ENCODE peak calls at places on chromosomes 6 and 20, in four cellular contexts. R is kidney, Y is tibial nerve, G is cardiac fibroblast. B is an unnamed sample.

GRCh38 chr6:31558631-31559500 is 11.5 kb downstream of the NFKBIL1 start:
- DNase-seq in R (peak; percentile 59), Y (no peak), G (peak; percentile 58), B (no peak)

GRCh38 chr20:63011798-63012197 is 5.0 kb upstream of the BHLHE23 start:
- DNase-seq in R (no peak), Y (no peak), G (no peak), B (no peak)

GRCh38 chr20:7926767-7927166 is 13.5 kb downstream of the HAO1 start:
- DNase-seq in R (no peak), Y (no peak), G (peak; percentile 78), B (no peak)

GRCh38 chr6:29553268-29554057 is 6.1 kb downstream of the UBD start:
- DNase-seq in R (peak; percentile 90), Y (no peak), G (peak; percentile 68), B (peak; percentile 8)

GRCh38 chr6:138752017-138752416 is 21.6 kb upstream of the CCDC28A start:
- DNase-seq in R (no peak), Y (no peak), G (no peak), B (no peak)

GRCh38 chr6:170360476-170360875 is 53.9 kb downstream of the FAM120B start:
- DNase-seq in R (no peak), Y (no peak), G (peak; percentile 75), B (no peak)

GRCh38 chr6:98833101-98834059 is 994 bp upstream of the POU3F2 start:
- DNase-seq in R (peak; percentile 79), Y (no peak), G (peak; percentile 45), B (no peak)

GRCh38 chr6:56806368-56806767 is 148.5 kb upstream of the BEND6 start:
- DNase-seq in R (no peak), Y (no peak), G (no peak), B (no peak)

GRCh38 chr6:127022297-127022696 is 96.2 kb upstream of the RSPO3 start:
- DNase-seq in R (no peak), Y (no peak), G (peak; percentile 2), B (no peak)

GRCh38 chr6:144064402-144064830 is 31.0 kb downstream of the SF3B5 start:
- DNase-seq in R (peak; percentile 80), Y (peak; percentile 17), G (no peak), B (no peak)

GRCh38 chr6:89434954-89435353 is 2.0 kb downstream of the ANKRD6 start:
- DNase-seq in R (no peak), Y (no peak), G (no peak), B (no peak)
- H3K4me3 ChIP-seq in R (no peak overlapping the region), Y (no peak overlapping the region), G (no peak overlapping the region), B (no peak overlapping the region)

GRCh38 chr6:128111096-128111495 is 210.2 kb upstream of the THEMIS start:
- DNase-seq in R (no peak), Y (no peak), G (no peak), B (no peak)

GRCh38 chr6:128118401-128118800 is 217.5 kb upstream of the THEMIS start:
- DNase-seq in R (no peak), Y (no peak), G (peak; percentile 37), B (no peak)

GRCh38 chr6:128114164-128114563 is 213.3 kb upstream of the THEMIS start:
- DNase-seq in R (no peak), Y (no peak), G (no peak), B (no peak)

GRCh38 chr6:128117916-128118315 is 217.1 kb upstream of the THEMIS start:
- DNase-seq in R (no peak), Y (no peak), G (peak; percentile 29), B (no peak)

GRCh38 chr6:128112494-128112893 is 211.6 kb upstream of the THEMIS start:
- DNase-seq in R (no peak), Y (no peak), G (peak; percentile 30), B (no peak)
- H3K4me3 ChIP-seq in R (peak overlapping the region; percentile 45), Y (peak overlapping the region; percentile 24), G (no peak overlapping the region), B (peak overlapping the region; percentile 65)

DNA sequence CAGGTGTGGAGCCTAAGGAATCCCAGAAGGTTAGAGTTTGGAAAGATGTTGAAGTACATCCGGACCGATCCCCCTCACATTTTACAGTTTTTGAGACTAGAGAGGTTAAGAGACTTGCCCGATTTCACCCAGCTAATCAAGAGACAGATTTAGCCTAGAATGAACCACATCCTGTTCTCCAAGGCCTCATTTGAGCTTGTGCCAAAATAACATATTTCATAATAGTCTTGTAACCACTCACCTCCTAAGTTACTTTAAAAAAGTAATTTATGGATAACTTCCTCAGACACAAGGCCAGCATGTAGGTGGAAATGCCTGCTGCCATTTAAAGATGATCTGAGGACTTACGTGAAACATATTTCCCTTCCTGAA is 39.8 kb upstream of the ARHGAP18 start:
- DNase-seq in R (no peak), Y (no peak), G (peak; percentile 91), B (no peak)
- H3K4me3 ChIP-seq in R (no peak overlapping the region), Y (no peak overlapping the region), G (no peak overlapping the region), B (no peak overlapping the region)

GRCh38 chr6:43276180-43277082 is 21.6 kb upstream of the SLC22A7 start:
- DNase-seq in R (no peak), Y (no peak), G (no peak), B (no peak)
- H3K4me3 ChIP-seq in R (no peak overlapping the region), Y (peak overlapping the region; percentile 47), G (no peak overlapping the region), B (peak overlapping the region; percentile 65)

DNA sequence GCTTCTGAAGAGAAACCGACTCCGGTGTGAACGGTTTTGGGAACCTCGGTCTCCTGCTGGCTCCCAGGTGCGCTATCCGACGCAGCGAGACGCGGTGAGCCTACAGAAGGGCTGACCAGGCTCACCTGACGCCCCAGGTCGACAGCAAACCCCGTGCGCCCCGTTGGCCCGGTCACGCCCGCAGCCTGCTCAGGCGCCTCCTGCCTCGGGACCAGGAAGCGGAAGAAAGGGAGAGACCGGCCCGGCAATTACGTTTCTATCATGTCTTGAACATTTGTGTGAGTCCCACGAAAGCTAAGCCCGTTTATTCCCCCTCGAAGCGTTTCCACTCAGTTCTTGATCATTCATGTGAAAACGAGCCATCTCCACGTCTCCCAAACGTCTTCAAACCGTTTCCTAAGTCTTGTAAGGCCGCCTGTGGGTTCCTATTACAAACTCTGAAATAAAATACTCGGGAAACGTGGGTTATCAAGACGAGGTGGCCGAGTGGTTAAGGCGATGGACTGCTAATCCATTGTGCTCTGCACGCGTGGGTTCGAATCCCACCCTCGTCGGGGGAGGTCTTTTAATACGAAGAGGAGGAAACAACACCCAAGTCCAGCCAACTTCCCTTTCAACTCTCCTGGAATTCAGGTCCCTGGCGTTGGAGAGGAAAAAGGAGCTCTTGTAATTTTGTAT is 150.5 kb upstream of the PRSS16 start:
- DNase-seq in R (peak; percentile 61), Y (no peak), G (peak; percentile 92), B (no peak)
- H3K4me3 ChIP-seq in R (peak overlapping the region; percentile 50), Y (peak overlapping the region; percentile 37), G (peak overlapping the region; percentile 57), B (peak overlapping the region; percentile 57)

DNA sequence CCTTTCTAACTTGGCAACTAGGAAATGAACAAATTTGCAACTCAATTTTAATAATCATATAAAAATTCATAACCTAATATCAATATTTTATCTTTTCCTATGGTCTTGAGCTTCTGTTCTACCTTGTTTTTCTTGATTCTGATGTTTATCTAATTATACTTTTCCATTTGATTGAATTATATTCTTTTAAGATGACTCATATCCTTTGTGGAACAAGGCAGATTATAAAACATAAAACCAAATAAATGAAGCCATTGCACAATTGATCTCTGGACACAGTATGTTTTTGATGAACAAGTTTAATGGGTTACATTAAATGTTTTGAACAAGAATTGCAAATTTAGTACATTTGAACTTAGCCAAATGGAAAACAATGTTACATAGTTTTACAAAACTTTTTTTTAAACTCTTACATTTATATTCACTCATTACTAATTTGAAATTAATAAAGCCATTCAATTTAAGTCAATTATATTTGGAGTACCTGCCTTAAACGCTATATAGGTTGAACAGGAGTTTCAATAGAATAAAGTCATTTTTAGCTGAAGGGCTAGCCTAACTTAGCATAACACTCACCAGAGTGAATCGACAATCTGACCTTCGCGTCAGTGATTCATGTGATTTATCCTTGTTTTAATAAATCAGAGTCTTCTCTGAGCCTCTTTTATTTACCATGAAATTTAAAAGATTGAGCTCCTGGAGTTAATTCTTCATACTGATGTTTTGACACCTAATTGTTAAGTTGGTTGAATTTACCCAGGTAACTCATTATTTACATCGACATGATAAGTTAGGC is 3.8 kb downstream of the NCOA7 start:
- DNase-seq in R (no peak), Y (no peak), G (peak; percentile 58), B (no peak)
- H3K4me3 ChIP-seq in R (no peak overlapping the region), Y (no peak overlapping the region), G (no peak overlapping the region), B (no peak overlapping the region)

GRCh38 chr6:90285611-90286381 is 10.8 kb downstream of the BACH2 start:
- DNase-seq in R (peak; percentile 92), Y (peak; percentile 57), G (peak; percentile 83), B (peak; percentile 62)
- H3K4me3 ChIP-seq in R (peak overlapping the region; percentile 25), Y (peak overlapping the region; percentile 2), G (no peak overlapping the region), B (peak overlapping the region; percentile 54)

DNA sequence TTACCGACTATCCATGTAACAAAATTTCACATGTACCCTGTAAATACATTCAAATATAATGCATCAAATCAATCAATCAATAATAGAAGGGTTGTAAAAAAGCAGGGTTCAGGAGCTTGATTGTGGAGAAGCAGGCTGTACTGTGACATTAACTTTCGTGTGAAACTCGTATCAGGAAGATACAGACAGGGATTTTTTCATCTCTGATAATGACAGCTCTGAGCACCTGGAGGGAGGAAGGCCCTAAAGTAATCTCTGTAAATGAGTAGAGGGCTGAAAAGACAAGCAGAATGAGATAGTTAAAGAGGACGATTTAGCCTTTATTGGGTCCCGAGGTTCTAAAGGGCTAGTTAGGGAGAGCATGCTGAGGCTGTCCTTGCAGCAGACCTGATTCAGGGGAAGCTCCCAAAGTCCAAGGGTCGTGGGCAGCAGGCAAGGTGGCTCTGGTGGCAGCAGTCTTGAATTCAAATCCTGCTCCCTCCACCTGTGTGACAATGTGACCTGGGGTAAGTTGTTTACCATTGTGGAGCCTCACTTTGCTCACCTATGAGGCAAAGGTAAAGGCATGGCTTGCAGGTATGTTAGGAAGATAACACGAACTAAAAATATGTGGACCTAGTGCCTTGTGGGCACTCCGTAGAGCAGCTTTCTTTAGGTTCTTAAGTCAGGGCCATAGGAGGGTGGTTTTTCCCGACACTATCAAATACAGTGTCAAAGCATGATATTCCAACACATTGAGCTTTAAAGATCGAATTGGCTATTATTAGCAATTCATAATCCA is 219.4 kb upstream of the MYLIP start:
- DNase-seq in R (no peak), Y (no peak), G (no peak), B (no peak)
- H3K4me3 ChIP-seq in R (no peak overlapping the region), Y (no peak overlapping the region), G (no peak overlapping the region), B (no peak overlapping the region)

GRCh38 chr6:159996626-159997497 is 28.0 kb downstream of the IGF2R start:
- DNase-seq in R (no peak), Y (no peak), G (no peak), B (no peak)
- H3K4me3 ChIP-seq in R (no peak overlapping the region), Y (no peak overlapping the region), G (no peak overlapping the region), B (no peak overlapping the region)

DNA sequence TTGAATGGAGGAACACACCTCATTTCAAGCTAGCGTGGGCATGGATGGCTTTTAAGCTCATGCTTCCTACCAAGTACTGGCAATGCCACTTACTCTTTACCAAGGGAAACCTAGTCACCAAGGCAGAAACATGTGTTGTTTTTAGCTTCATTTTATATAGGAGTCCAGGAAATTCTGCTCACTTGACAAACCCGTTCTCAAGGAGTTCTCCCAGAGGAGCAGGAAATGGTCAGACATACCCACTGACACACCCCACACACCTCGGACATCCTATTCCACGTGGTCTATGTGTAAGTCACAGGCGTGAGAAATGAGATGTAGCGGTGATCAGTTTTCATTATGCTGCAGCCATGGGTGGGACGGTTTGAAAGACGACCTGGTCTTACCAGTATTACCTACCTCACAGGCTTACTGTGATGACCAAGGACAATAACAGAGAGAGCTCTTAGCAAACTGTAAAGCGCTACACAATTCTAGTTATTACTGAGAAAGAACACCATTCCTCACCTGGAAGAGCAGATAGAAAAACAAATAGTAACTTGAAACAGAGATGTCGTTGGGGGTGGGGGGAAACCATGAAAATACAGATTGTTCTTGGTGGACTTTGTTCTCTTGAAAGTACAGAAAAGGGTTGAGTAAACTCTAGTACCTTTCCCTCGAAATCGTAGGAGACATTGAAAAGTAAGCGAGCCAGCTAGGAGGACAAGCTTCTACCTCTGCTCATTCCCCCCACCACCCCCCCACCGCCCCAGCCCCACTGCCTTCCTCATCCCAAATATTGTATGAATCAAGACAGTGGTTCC is 1.7 kb downstream of the CNKSR3 start:
- DNase-seq in R (no peak), Y (no peak), G (no peak), B (no peak)
- H3K4me3 ChIP-seq in R (peak overlapping the region; percentile 95), Y (peak overlapping the region; percentile 68), G (peak overlapping the region; percentile 91), B (peak overlapping the region; percentile 87)